ENCODE peak calls at places on chromosomes 12 and 14, in five cellular contexts. N is IMR-90, M is mesendoderm, K is trophoblast cell, P is neuronal stem cell. J is an unnamed sample.

GRCh38 chr12:122871851-122872785 is 23.8 kb downstream of the VPS37B start:
- DNase-seq in N (peak; percentile 88), M (peak; percentile 98), K (peak; percentile 35), P (no peak), J (peak; percentile 86)

GRCh38 chr12:122473543-122474323 is 27.0 kb downstream of the ZCCHC8 start:
- DNase-seq in N (peak; percentile 49), M (no peak), K (peak; percentile 30), P (no peak), J (peak; percentile 34)

GRCh38 chr14:45893127-45893526 is 640.1 kb upstream of the MIS18BP1 start:
- DNase-seq in N (no peak), M (no peak), K (no peak), P (no peak), J (no peak)

GRCh38 chr12:39807043-39807442 is 187.4 kb upstream of the ABCD2 start:
- DNase-seq in N (no peak), M (peak; percentile 72), K (no peak), P (no peak), J (peak; percentile 30)

GRCh38 chr14:47278233-47278842 is 397.1 kb downstream of the MDGA2 start:
- DNase-seq in N (no peak), M (peak; percentile 73), K (no peak), P (peak; percentile 53), J (peak; percentile 57)

GRCh38 chr12:93896427-93896826 is 219.3 kb downstream of the CRADD start:
- DNase-seq in N (peak; percentile 15), M (peak; percentile 33), K (no peak), P (no peak), J (no peak)

GRCh38 chr14:87000071-87000470 is 992.9 kb downstream of the GALC start:
- DNase-seq in N (no peak), M (peak; percentile 47), K (no peak), P (no peak), J (no peak)

GRCh38 chr12:70154960-70155589 is 88.2 kb upstream of the CNOT2 start:
- DNase-seq in N (no peak), M (peak; percentile 67), K (no peak), P (peak; percentile 12), J (peak; percentile 11)

GRCh38 chr14:23054000-23054811 is 3.1 kb downstream of the CDH24 start:
- DNase-seq in N (no peak), M (no peak), K (no peak), P (no peak), J (no peak)

GRCh38 chr12:65968359-65968758 is 144.1 kb downstream of the HMGA2 start:
- DNase-seq in N (no peak), M (no peak), K (no peak), P (no peak), J (no peak)

GRCh38 chr14:24940213-24940783 is 109.6 kb downstream of the STXBP6 start:
- DNase-seq in N (no peak), M (no peak), K (no peak), P (no peak), J (no peak)

GRCh38 chr12:56751712-56752598 is at the start of gene PRIM1:
- DNase-seq in N (peak; percentile 66), M (peak; percentile 92), K (peak; percentile 88), P (peak; percentile 85), J (peak; percentile 79)

GRCh38 chr12:89347325-89347829 is 4.9 kb downstream of the DUSP6 start:
- DNase-seq in N (no peak), M (no peak), K (no peak), P (no peak), J (no peak)

GRCh38 chr14:102817942-102818940 is 41.0 kb downstream of the TRAF3 start:
- DNase-seq in N (peak; percentile 54), M (no peak), K (no peak), P (no peak), J (no peak)

GRCh38 chr14:94046696-94047250 is 20.6 kb downstream of the OTUB2 start:
- DNase-seq in N (no peak), M (no peak), K (no peak), P (no peak), J (no peak)

GRCh38 chr14:104290058-104290667 is 151.8 kb downstream of the KIF26A start:
- DNase-seq in N (no peak), M (peak; percentile 47), K (no peak), P (no peak), J (no peak)

GRCh38 chr12:120844297-120844696 is 59.9 kb downstream of the SPPL3 start:
- DNase-seq in N (no peak), M (no peak), K (no peak), P (no peak), J (no peak)

GRCh38 chr12:4858385-4858784 is 51.3 kb upstream of the KCNA1 start:
- DNase-seq in N (no peak), M (peak; percentile 65), K (peak; percentile 7), P (peak; percentile 41), J (no peak)

GRCh38 chr12:4535092-4535491 is 3.6 kb upstream of the RAD51AP1 start:
- DNase-seq in N (no peak), M (no peak), K (no peak), P (no peak), J (no peak)

GRCh38 chr12:22018860-22019259 is 27.2 kb upstream of the CMAS start:
- DNase-seq in N (peak; percentile 3), M (no peak), K (no peak), P (no peak), J (no peak)

GRCh38 chr14:76348898-76349297 is 27.0 kb upstream of the ESRRB start:
- DNase-seq in N (peak; percentile 29), M (peak; percentile 89), K (no peak), P (peak; percentile 51), J (peak; percentile 68)

GRCh38 chr12:101564912-101565311 is 29.9 kb upstream of the MYBPC1 start:
- DNase-seq in N (no peak), M (peak; percentile 66), K (no peak), P (no peak), J (no peak)

GRCh38 chr12:31790759-31791158 is 61.9 kb upstream of the AMN1 start:
- DNase-seq in N (no peak), M (no peak), K (no peak), P (no peak), J (no peak)

GRCh38 chr12:79055926-79056674 is 191.5 kb downstream of the SYT1 start:
- DNase-seq in N (peak; percentile 92), M (no peak), K (no peak), P (no peak), J (peak; percentile 49)

GRCh38 chr12:3677609-3678008 is 75.3 kb downstream of the CRACR2A start:
- DNase-seq in N (no peak), M (no peak), K (no peak), P (no peak), J (no peak)

GRCh38 chr14:57725399-57726077 is 140.4 kb downstream of the SLC35F4 start:
- DNase-seq in N (no peak), M (no peak), K (peak; percentile 45), P (no peak), J (no peak)

GRCh38 chr12:13834241-13834640 is 147.2 kb downstream of the GRIN2B start:
- DNase-seq in N (no peak), M (no peak), K (peak; percentile 88), P (no peak), J (no peak)

GRCh38 chr14:36818794-36819384 is 157.2 kb downstream of the PAX9 start:
- DNase-seq in N (no peak), M (peak; percentile 42), K (peak; percentile 9), P (peak; percentile 37), J (peak; percentile 10)

GRCh38 chr14:51020024-51020710 is 74.7 kb downstream of the TRIM9 start:
- DNase-seq in N (no peak), M (peak; percentile 45), K (peak; percentile 87), P (no peak), J (peak; percentile 38)

GRCh38 chr14:77139540-77140342 is 1.9 kb downstream of the ZDHHC22 start:
- DNase-seq in N (no peak), M (peak; percentile 90), K (no peak), P (peak; percentile 60), J (peak; percentile 29)

GRCh38 chr12:82817368-82817767 is 130.7 kb downstream of the TMTC2 start:
- DNase-seq in N (no peak), M (no peak), K (no peak), P (no peak), J (no peak)

GRCh38 chr12:1660304-1661187 is 30.3 kb upstream of the ADIPOR2 start:
- DNase-seq in N (no peak), M (no peak), K (peak; percentile 56), P (no peak), J (peak; percentile 32)

GRCh38 chr14:58298477-58298879 is at the start of gene ARID4A:
- DNase-seq in N (no peak), M (no peak), K (peak; percentile 4), P (no peak), J (no peak)

GRCh38 chr12:91144053-91144452 is 32.8 kb upstream of the LUM start:
- DNase-seq in N (peak; percentile 60), M (no peak), K (no peak), P (no peak), J (no peak)

GRCh38 chr12:53739285-53740129 is 12.3 kb upstream of the CALCOCO1 start:
- DNase-seq in N (no peak), M (no peak), K (no peak), P (no peak), J (no peak)
- H3K4me3 ChIP-seq in N (peak overlapping the region; percentile 14), M (no peak overlapping the region), K (no peak overlapping the region), P (peak overlapping the region; percentile 53), J (peak overlapping the region; percentile 65)

DNA sequence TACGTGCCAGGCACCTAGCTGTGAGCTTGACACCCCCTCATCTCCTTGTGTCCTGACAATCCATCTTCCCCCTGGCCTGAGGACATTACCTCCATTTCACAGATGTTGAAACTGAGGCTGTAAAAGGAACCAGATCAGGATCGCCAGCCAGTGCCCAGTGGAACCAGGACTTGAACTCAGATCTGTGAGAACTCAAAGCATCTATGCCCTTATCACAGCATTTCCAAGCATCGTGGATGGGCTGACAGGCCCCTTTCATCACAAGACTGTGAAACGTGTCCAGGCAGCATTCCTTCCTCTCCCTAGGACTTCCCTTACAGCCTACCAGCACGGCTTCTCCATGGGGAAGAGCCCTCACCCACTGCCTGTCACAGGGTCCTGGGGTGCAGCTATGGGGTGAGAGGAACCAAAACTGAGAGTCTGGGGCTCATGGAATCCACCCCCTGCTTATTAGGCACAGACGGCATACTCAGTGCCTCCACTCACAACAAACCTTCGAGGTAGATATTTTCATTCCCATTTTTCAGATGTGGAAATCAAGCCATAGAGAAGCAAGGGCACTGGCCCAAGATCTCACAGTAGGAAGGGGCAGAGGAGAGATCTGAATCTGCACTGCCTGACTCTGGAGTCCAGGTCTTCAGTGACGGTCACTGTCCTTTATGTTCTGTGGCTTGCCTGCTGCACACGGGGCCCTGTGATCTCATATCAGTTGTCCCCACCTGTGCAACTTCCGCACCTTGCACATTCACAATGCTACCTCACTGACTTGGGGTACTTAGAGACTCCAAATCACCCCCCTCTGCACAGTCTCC is 26.8 kb downstream of the CMKLR1 start:
- DNase-seq in N (no peak), M (no peak), K (peak; percentile 43), P (no peak), J (no peak)
- H2BK120ac ChIP-seq in N (no peak overlapping the region), M (peak overlapping the region; percentile 33), K (no peak overlapping the region), P (no peak overlapping the region), J (no peak overlapping the region)

GRCh38 chr14:68598621-68599447 is 194.0 kb downstream of the ZFP36L1 start:
- DNase-seq in N (peak; percentile 97), M (no peak), K (peak; percentile 45), P (no peak), J (peak; percentile 90)
- H3K4me3 ChIP-seq in N (peak overlapping the region; percentile 3), M (no peak overlapping the region), K (no peak overlapping the region), P (no peak overlapping the region), J (peak overlapping the region; percentile 43)

DNA sequence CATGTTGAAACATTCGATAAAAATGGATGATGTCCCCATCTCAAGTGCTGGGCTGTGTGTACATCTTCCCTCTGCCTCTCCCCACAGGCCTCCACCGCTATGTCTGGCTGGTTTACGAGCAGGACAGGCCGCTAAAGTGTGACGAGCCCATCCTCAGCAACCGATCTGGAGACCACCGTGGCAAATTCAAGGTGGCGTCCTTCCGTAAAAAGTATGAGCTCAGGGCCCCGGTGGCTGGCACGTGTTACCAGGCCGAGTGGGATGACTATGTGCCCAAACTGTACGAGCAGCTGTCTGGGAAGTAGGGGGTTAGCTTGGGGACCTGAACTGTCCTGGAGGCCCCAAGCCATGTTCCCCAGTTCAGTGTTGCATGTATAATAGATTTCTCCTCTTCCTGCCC is 8.6 kb downstream of the PEBP1 start:
- DNase-seq in N (no peak), M (no peak), K (no peak), P (no peak), J (no peak)
- H2BK120ac ChIP-seq in N (no peak overlapping the region), M (no peak overlapping the region), K (no peak overlapping the region), P (no peak overlapping the region), J (no peak overlapping the region)

J was measured in mesenchymal stem cell.